ENCODE peak calls at places on chromosome 1, in four cellular contexts. Q is K562, D is SK-N-SH, A is GM12878. I is an unnamed sample.

GRCh38 chr1:202045699-202046098 is 35.3 kb downstream of the ELF3 start:
- DNase-seq in D (no peak), Q (no peak), A (no peak), I (no peak)

GRCh38 chr1:29706936-29707335 is 470.6 kb downstream of the PTPRU start:
- DNase-seq in Q (peak), D (peak), A (no peak), I (no peak)

GRCh38 chr1:159804924-159805323 is 2.8 kb downstream of the FCRL6 start:
- DNase-seq in A (no peak), Q (no peak), D (no peak), I (no peak)

GRCh38 chr1:98651116-98651625 is 10.3 kb upstream of the SNX7 start:
- DNase-seq in D (no peak), A (no peak), Q (no peak), I (no peak)

GRCh38 chr1:243269461-243269801 is 13.6 kb downstream of the SDCCAG8 start:
- DNase-seq in A (no peak), D (no peak), Q (no peak), I (no peak)

GRCh38 chr1:197924516-197925123 is 7.4 kb downstream of the LHX9 start:
- DNase-seq in A (no peak), D (peak), Q (peak), I (peak)

GRCh38 chr1:194959795-194960194 is 1648.4 kb downstream of the KCNT2 start:
- DNase-seq in Q (no peak), A (no peak), D (no peak), I (no peak)

GRCh38 chr1:98791498-98791897 is 130.0 kb downstream of the SNX7 start:
- DNase-seq in D (no peak), Q (no peak), A (no peak), I (no peak)

GRCh38 chr1:180252638-180253536 is 22.8 kb downstream of the LHX4 start:
- DNase-seq in D (peak), Q (peak), A (peak), I (peak)

GRCh38 chr1:201450721-201451291 is 18.2 kb downstream of the PHLDA3 start:
- DNase-seq in A (no peak), D (peak), Q (no peak), I (no peak)

GRCh38 chr1:230517326-230517725 is 91.2 kb upstream of the PGBD5 start:
- DNase-seq in A (no peak), D (peak), Q (no peak), I (no peak)

GRCh38 chr1:227949341-227949921 is 1.7 kb upstream of the WNT9A start:
- DNase-seq in D (peak), Q (no peak), A (no peak), I (no peak)

GRCh38 chr1:179016694-179017382 is 8.9 kb upstream of the FAM20B start:
- DNase-seq in A (no peak), Q (peak), D (peak), I (peak)

GRCh38 chr1:160357286-160358002 is 9.4 kb upstream of the NHLH1 start:
- DNase-seq in A (no peak), Q (no peak), D (no peak), I (no peak)

GRCh38 chr1:38087676-38088075 is 41.1 kb upstream of the POU3F1 start:
- DNase-seq in D (no peak), Q (no peak), A (no peak), I (no peak)

GRCh38 chr1:91637539-91637994 is 136.9 kb downstream of the CDC7 start:
- DNase-seq in A (no peak), Q (no peak), D (no peak), I (no peak)

GRCh38 chr1:167305059-167305704 is 84.5 kb downstream of the POU2F1 start:
- DNase-seq in D (no peak), Q (no peak), A (no peak), I (no peak)

GRCh38 chr1:92713939-92714338 is 71.0 kb downstream of the EVI5 start:
- DNase-seq in D (no peak), A (no peak), Q (no peak), I (no peak)

GRCh38 chr1:92708368-92708950 is 76.4 kb downstream of the EVI5 start:
- DNase-seq in A (no peak), Q (no peak), D (no peak), I (no peak)

GRCh38 chr1:92709738-92710137 is 75.2 kb downstream of the EVI5 start:
- DNase-seq in A (no peak), Q (no peak), D (no peak), I (peak)

GRCh38 chr1:92707709-92708108 is 77.2 kb downstream of the EVI5 start:
- DNase-seq in A (no peak), Q (no peak), D (no peak), I (no peak)

DNA sequence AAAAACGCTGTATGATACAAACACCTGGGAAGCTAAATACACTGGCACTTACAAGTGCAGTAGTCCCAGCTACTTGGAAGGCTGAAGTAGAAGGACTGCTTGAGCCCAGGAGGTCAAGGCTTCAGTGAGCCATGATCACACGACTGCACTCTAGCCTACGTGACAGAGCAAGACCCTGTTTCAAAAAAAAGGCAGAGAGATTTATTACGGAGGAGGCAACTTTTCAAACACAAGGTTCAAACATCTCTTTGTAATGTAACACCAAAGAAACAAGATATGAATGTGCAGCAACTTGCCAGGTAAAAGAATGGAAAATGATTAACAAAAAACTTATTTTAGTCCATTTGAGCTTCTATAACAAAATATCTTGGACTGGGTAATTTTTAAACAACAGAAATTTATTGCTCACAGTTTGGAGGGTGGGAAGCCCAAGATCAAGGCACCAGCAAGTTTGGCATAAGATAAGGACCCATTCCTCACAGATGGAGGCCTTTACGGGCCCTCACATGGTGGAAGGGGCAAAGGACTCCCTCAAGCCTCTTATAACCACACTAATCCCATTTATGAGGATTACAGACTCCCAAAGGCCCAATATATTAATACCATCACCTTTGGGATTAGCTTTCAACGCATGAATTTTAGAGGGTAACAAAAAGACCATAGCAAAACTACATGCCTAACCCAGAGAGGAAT is 73.3 kb downstream of the EVI5 start:
- DNase-seq in A (no peak), D (no peak), Q (no peak), I (peak)
- TF ChIP-seq NFIC in A (no peak), D (no peak), Q (no peak), I (no peak)

GRCh38 chr1:18724001-18724411 is 93.4 kb downstream of the PAX7 start:
- DNase-seq in D (peak), A (no peak), Q (no peak), I (no peak)

GRCh38 chr1:18726388-18726787 is 95.7 kb downstream of the PAX7 start:
- DNase-seq in D (no peak), A (no peak), Q (no peak), I (no peak)

GRCh38 chr1:18723206-18723605 is 92.6 kb downstream of the PAX7 start:
- DNase-seq in D (no peak), A (no peak), Q (no peak), I (no peak)

GRCh38 chr1:18724801-18725200 is 94.2 kb downstream of the PAX7 start:
- DNase-seq in A (no peak), D (no peak), Q (no peak), I (no peak)

DNA sequence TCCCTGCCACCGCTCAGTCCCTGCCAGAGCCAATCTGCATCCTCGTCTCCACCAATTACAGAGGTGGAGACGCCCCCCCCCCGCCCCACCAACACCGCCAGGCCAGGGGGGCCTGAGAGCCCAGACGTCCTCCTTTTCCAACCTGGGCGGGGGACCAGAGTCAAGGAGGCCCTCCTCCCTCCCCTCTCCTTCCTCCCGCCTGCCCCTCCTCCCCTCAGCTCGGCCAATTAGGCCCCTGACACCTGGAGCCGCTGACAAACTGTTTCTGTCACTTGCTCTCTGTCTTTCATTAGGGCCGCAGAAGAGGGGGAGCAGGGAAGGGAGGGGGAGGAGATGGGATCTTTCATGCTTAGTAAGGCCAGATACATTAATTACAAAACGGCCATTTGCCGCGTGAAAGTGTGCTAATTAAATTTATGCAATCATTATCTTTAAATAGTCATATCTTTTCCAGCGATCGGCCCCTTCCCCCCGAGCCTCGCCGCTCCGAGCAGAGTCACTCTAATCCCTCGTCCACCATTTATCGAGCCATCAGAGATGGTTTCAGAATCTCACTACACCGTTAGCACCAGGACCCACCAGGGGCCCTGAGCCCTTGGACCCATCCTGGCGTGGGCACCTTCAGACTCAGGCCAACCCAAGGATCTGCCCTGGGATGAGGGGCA is 94.7 kb downstream of the PAX7 start:
- DNase-seq in A (no peak), Q (no peak), D (peak), I (no peak)
- TF ChIP-seq NFIC in A (no peak), Q (no peak), D (no peak), I (no peak)

GRCh38 chr1:234725177-234726132 is 115.5 kb upstream of the IRF2BP2 start:
- DNase-seq in Q (no peak), A (no peak), D (no peak), I (no peak)
- TF ChIP-seq NFIC in Q (no peak), A (no peak), D (no peak), I (no peak)

DNA sequence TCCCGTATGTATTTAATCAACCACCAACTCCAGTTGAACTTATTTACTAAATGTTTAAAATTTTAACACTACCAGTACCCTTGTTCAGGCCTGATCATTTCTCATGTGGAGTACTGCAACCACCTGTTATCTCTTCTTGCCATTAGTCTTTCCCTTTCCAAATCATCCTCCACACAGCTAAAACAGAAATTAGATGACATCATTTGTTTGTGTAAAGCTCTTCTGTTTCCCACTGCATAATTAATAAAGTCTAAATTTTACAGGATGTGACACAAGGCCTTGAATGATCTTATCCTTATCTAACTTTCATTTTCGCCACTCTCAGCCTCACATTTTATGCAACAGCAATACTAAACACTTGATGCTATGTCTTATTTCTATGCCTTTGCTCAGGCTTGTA is 24.4 kb downstream of the GDAP2 start:
- DNase-seq in D (no peak), A (no peak), Q (no peak), I (no peak)
- TF ChIP-seq NFIC in D (no peak), A (no peak), Q (no peak), I (no peak)

GRCh38 chr1:53112271-53112774 is 30.1 kb downstream of the SLC1A7 start:
- DNase-seq in D (no peak), Q (no peak), A (no peak), I (peak)

GRCh38 chr1:53111693-53112092 is 30.7 kb downstream of the SLC1A7 start:
- DNase-seq in Q (no peak), A (no peak), D (no peak), I (peak)

GRCh38 chr1:53108646-53109580 is 33.5 kb downstream of the SLC1A7 start:
- DNase-seq in Q (no peak), D (no peak), A (no peak), I (no peak)

GRCh38 chr1:53111073-53111556 is 31.3 kb downstream of the SLC1A7 start:
- DNase-seq in A (no peak), Q (no peak), D (no peak), I (peak)

GRCh38 chr1:53110370-53111072 is 31.9 kb downstream of the SLC1A7 start:
- DNase-seq in D (no peak), Q (no peak), A (no peak), I (no peak)
- TF ChIP-seq NFIC in D (no peak), Q (no peak), A (no peak), I (no peak)

GRCh38 chr1:42730988-42731387 is 9.0 kb downstream of the CLDN19 start:
- DNase-seq in Q (peak), D (peak), A (no peak), I (no peak)
- TF ChIP-seq NFIC in Q (no peak), D (no peak), A (no peak), I (no peak)

GRCh38 chr1:162351443-162351842 is 25.2 kb downstream of the SPATA46 start:
- DNase-seq in Q (no peak), D (no peak), A (no peak), I (no peak)

GRCh38 chr1:162347281-162347680 is 29.4 kb downstream of the SPATA46 start:
- DNase-seq in Q (no peak), A (no peak), D (no peak), I (no peak)

GRCh38 chr1:162353078-162353477 is 23.6 kb downstream of the SPATA46 start:
- DNase-seq in Q (no peak), D (no peak), A (no peak), I (no peak)

DNA sequence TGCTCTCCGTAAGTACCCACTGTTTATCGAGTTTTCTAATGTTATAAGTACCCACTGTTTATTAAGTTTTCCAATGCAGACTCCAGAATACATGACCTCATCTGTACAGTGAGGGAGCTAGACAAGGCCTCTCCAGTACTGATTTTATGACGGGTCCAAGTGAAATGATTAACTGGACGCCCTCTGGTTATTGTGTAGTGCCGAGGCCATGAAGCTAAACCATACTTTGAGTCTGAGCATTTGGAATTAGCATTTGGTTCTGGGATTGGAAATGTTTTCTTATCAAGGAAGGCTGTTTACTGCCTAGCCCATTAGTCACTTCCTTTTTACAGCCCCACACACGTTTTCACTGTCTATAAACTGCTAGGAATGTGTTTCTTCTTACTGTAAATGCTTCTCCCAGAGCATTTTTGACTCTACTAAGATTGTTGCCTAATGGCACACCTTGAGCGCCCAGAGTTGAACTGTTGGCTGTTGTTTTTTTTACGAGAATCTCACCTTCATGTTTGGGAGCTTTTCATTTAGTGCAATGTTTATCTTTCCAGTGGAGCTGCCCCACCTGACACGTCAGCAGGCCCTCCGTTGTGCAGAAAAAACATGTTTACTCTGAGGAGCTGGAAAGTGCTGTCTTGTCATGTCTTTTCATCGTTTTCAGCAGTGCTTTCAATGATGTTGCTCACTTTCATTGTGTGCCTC is 26.9 kb downstream of the SPATA46 start:
- DNase-seq in Q (peak), D (no peak), A (no peak), I (no peak)
- TF ChIP-seq NFIC in Q (no peak), D (no peak), A (no peak), I (no peak)

DNA sequence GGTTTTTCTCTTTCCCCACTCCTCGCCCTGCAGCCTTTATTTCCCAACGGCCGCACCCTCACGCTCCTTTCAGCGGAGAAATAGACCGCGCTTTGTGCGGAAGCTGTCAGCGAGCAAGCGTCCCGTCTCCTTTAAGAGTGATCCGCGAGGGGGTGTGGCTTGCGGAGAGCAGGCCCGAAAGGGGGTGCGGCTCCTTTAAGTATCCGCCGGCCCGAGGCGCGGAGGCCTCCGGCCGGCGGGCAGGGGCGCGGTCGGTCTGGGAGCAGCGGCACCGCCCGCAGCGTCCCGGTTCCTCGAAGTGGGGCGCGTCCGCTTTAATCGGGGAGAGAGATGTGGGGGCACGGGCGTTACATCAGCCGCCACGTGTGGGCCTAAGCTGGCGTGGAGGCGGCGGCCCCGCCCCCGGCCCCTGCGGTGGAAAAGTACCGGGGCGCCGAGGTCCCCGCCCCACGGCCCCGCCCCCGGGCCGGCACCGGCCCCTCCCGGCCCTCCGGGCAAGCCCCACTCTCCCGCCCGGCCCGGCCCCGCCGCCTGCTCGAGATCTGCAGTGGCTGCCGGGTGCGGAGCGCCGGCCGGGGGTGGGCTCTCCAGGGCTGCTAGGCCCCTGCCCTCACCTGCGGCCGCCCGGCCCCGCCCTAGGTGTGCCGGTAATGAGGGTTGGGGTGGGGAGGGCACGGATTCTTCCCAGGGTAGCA is 1.2 kb downstream of the SLC6A9 start:
- DNase-seq in Q (peak), A (peak), D (peak), I (peak)
- TF ChIP-seq NFIC in Q (no peak), A (no peak), D (no peak), I (no peak)

DNA sequence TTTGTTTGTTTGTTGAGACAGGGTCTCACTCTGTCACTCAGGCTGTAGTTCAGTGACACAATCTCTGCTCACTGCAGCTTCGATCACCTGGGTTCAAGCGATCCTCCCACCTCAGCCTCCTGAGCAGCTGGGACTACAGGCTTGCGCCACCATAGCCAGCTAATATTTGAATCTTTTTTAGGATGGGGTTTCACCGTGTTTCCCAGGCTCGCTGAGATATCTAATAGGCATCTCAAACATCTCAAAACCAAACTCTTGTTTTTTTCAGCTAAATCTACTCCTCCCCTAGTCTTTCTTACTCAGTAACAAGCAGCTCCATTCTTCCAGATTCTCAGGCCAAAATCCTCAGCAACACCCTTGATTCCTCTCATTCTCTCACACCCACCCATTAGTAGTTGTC is 22.0 kb upstream of the SRRM1 start:
- DNase-seq in A (no peak), D (no peak), Q (no peak), I (no peak)
- TF ChIP-seq NFIC in A (no peak), D (no peak), Q (no peak), I (no peak)